ENCODE peak calls at places on chromosomes 6 and 20, in four cellular contexts. Y, U, V and S are unnamed samples.
A peak's percentile ranks its signal among the peaks of the same experiment; 100 is the strongest.

GRCh38 chr20:12570371-12570770 is 438.4 kb upstream of the SPTLC3 start:
- DNase-seq in Y (no peak), U (no peak), V (peak; percentile 51), S (no peak)

GRCh38 chr20:58598271-58599015 is 52.6 kb upstream of the STX16 start:
- DNase-seq in Y (peak; percentile 37), U (no peak), V (no peak), S (peak; percentile 20)

GRCh38 chr6:156590482-156590881 is 186.7 kb upstream of the ARID1B start:
- DNase-seq in Y (no peak), U (no peak), V (no peak), S (no peak)

GRCh38 chr6:139943391-139943790 is 568.9 kb upstream of the CITED2 start:
- DNase-seq in Y (peak; percentile 76), U (no peak), V (peak; percentile 77), S (peak; percentile 54)

GRCh38 chr6:3612341-3613041 is 139.0 kb downstream of the PXDC1 start:
- DNase-seq in Y (peak; percentile 86), U (no peak), V (peak; percentile 97), S (no peak)

GRCh38 chr6:31727717-31728671 is 1.1 kb downstream of the DDAH2 start:
- DNase-seq in Y (no peak), U (no peak), V (no peak), S (no peak)

GRCh38 chr6:33080127-33081089 is 4.6 kb downstream of the HLA-DPB1 start:
- DNase-seq in Y (no peak), U (peak; percentile 40), V (peak; percentile 27), S (no peak)

GRCh38 chr6:19603716-19604115 is 233.5 kb upstream of the ID4 start:
- DNase-seq in Y (no peak), U (no peak), V (no peak), S (no peak)

GRCh38 chr20:10179574-10180298 is 38.9 kb upstream of the SNAP25 start:
- DNase-seq in Y (no peak), U (no peak), V (peak; percentile 6), S (no peak)

GRCh38 chr20:61954276-61955021 is 111.2 kb downstream of the TAF4 start:
- DNase-seq in Y (no peak), U (no peak), V (no peak), S (no peak)

GRCh38 chr6:166542580-166542912 is 43.9 kb downstream of the RAMACL start:
- DNase-seq in Y (no peak), U (peak; percentile 28), V (peak; percentile 46), S (no peak)

GRCh38 chr6:153131037-153131981 is at the start of gene RGS17:
- DNase-seq in Y (peak; percentile 21), U (peak; percentile 58), V (peak; percentile 65), S (peak; percentile 32)

GRCh38 chr6:46688117-46688965 is 656 bp downstream of the TDRD6 start:
- DNase-seq in Y (no peak), U (no peak), V (no peak), S (no peak)

GRCh38 chr6:89352329-89353117 is at the start of gene UBE2J1:
- DNase-seq in Y (no peak), U (peak; percentile 93), V (peak; percentile 95), S (peak; percentile 91)

GRCh38 chr6:5398530-5398929 is 137.2 kb downstream of the FARS2 start:
- DNase-seq in Y (no peak), U (no peak), V (peak; percentile 81), S (no peak)
- TF ChIP-seq CTCF in Y (peak; percentile 41), U (no peak), V (peak; percentile 56), S (peak; percentile 24)

DNA sequence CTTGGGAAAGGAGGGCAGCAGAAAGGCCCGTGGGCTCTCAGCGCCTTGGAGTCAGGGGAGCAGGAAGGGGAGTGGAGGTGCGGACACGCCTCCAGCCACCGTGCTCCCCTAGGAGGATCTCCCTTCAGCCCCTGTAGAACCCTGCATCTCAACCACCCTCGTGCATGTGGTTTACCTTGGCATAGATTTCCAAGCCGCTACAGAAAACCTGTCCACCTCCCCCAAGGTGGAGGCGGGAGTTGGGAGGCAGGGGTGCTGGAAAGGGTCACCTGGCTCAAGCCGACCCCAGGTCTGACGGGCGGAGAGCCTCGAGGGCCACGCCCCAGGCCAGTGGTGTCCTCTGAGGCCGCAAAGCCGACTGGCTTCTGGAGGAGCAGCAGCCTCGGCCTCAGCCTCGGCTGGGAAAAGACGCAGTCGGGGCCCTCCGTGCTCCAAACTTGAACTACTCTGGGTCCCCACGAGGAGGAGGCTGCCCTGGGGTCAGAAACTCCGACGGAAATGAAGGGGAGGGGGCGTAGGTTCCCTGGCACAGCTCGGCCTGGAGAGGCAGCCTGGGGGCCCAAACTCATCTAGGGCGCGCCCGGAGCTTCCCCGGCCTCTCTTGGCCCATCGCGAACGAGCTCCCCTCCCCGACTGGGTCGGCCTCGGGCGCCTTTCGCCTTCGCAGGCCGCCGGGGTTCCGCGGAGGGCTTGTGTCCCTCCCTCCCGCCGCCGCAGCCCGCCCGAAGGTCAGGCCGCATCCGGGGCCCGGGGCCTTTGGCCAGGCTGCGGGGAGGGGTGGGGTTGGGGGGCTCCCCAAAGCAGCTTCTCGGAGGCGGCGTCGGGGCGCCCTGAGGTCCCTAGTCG is 6.3 kb upstream of the FOXF2 start:
- DNase-seq in Y (no peak), U (no peak), V (no peak), S (no peak)
- TF ChIP-seq CTCF in Y (no peak), U (no peak), V (no peak), S (no peak)

GRCh38 chr20:37757550-37757949 is 63.7 kb downstream of the CTNNBL1 start:
- DNase-seq in Y (no peak), U (no peak), V (peak; percentile 16), S (no peak)

GRCh38 chr20:37758332-37758731 is 64.5 kb downstream of the CTNNBL1 start:
- DNase-seq in Y (no peak), U (no peak), V (no peak), S (no peak)

GRCh38 chr20:37756234-37756633 is 62.4 kb downstream of the CTNNBL1 start:
- DNase-seq in Y (no peak), U (no peak), V (no peak), S (no peak)

GRCh38 chr20:37759761-37760209 is 66.0 kb downstream of the CTNNBL1 start:
- DNase-seq in Y (no peak), U (no peak), V (no peak), S (no peak)

DNA sequence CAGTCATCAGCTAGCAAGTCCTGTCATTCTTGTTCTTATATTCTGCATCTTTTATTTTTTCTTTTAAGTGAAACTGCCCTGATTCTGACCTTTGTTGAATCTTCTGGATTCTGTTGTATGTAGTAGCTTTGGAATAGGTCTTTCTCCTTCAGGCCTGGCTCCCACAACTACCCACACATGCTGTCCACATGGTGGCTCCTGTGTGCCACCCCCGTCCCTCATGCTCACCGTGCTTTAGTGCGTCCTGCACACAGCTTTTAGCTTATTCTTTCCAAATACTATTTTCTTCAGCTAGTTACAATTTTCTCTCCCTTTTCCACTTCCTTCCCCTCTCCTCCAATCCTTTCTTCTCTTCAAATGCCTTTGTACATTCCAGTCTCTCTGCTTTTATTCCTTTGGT is 61.8 kb downstream of the CTNNBL1 start:
- DNase-seq in Y (peak; percentile 32), U (no peak), V (peak; percentile 5), S (no peak)
- TF ChIP-seq CTCF in Y (no peak), U (no peak), V (peak; percentile 9), S (peak; percentile 32)

DNA sequence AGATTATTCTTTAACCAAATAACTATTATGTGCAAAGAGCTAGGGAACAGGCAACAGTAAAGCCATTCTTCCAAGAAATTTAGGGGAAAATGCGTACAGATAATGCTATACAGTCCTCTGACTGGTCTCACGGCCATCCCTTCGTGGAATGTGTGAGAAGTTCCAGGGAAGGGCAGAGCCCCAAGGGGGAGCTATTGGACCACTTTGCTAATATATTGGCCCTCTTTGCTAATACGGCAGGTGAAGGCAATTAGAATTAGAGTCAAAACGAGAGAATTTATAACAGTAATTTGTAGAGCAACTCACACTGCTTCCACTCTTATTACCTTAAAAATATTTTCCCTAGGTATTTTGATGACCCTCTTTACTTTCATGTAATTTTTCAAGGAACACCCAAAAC is 140.4 kb downstream of the IMPG1 start:
- DNase-seq in Y (no peak), U (peak; percentile 42), V (peak; percentile 41), S (no peak)
- TF ChIP-seq CTCF in Y (peak; percentile 63), U (peak; percentile 53), V (peak; percentile 59), S (peak; percentile 15)

GRCh38 chr6:20875369-20875963 is 341.2 kb downstream of the CDKAL1 start:
- DNase-seq in Y (no peak), U (no peak), V (peak; percentile 53), S (no peak)
- TF ChIP-seq CTCF in Y (peak; percentile 45), U (no peak), V (peak; percentile 56), S (peak; percentile 48)